ENCODE peak calls at places on chromosomes 1 and 21, in eight cellular contexts. U is A549, B is colonic mucosa, O is mammary epithelial cell, M is dorsolateral prefrontal cortex, P is IMR-90, W is Peyer's patch, E is transverse colon. X is an unnamed sample.

GRCh38 chr1:63547621-63548294 is 24.4 kb downstream of the EFCAB7 start:
- DNase-seq in O (peak), W (no peak), U (no peak), M (no peak), E (no peak), P (peak), B (no peak), X (peak)

GRCh38 chr1:207181838-207182237 is 77.8 kb downstream of the C4BPA start:
- DNase-seq in B (no peak), M (no peak), E (no peak), O (peak), P (no peak), W (no peak), U (peak), X (no peak)

GRCh38 chr1:58528518-58528917 is 18.0 kb downstream of the OMA1 start:
- DNase-seq in B (no peak), O (peak), W (no peak), E (no peak), U (no peak), P (peak), M (no peak), X (peak)

GRCh38 chr1:183736391-183736790 is 68.5 kb upstream of the RGL1 start:
- DNase-seq in E (no peak), P (no peak), B (no peak), U (no peak), O (no peak), M (no peak), W (no peak), X (no peak)

GRCh38 chr1:246067432-246068021 is 439.6 kb downstream of the SMYD3 start:
- DNase-seq in E (no peak), O (no peak), W (no peak), M (no peak), U (no peak), B (no peak), P (peak), X (peak)

GRCh38 chr1:42730988-42731387 is 9.0 kb downstream of the CLDN19 start:
- DNase-seq in U (peak), W (no peak), E (peak), M (no peak), P (no peak), O (peak), B (peak), X (no peak)

GRCh38 chr1:9275567-9276034 is 17.1 kb upstream of the SPSB1 start:
- DNase-seq in P (peak), B (peak), E (peak), M (no peak), O (peak), U (no peak), W (peak), X (peak)

GRCh38 chr1:146012703-146013565 is 8.6 kb downstream of the HJV start:
- DNase-seq in W (no peak), B (peak), P (peak), O (peak), M (no peak), U (peak), E (no peak), X (peak)

GRCh38 chr1:83905315-83905907 is 93.5 kb downstream of the TTLL7 start:
- DNase-seq in M (no peak), O (no peak), U (no peak), P (peak), B (peak), W (no peak), E (no peak), X (no peak)

GRCh38 chr1:226429868-226430715 is 22.2 kb upstream of the PARP1 start:
- DNase-seq in O (no peak), P (no peak), U (no peak), B (no peak), M (no peak), W (no peak), E (no peak), X (no peak)

GRCh38 chr1:26405281-26405915 is 5.2 kb upstream of the LIN28A start:
- DNase-seq in W (no peak), P (peak), E (no peak), M (no peak), O (no peak), U (no peak), B (no peak), X (no peak)

GRCh38 chr1:23959461-23960290 is at the start of gene PNRC2:
- DNase-seq in E (peak), O (peak), P (peak), M (peak), W (peak), B (peak), U (peak), X (peak)

GRCh38 chr21:15422761-15423160 is 307.0 kb upstream of the USP25 start:
- DNase-seq in O (peak), U (no peak), E (no peak), B (no peak), W (no peak), M (no peak), P (peak), X (peak)

GRCh38 chr1:56973898-56974752 is 8.3 kb upstream of the C8B start:
- DNase-seq in U (no peak), W (no peak), P (no peak), O (peak), B (no peak), M (no peak), E (no peak), X (no peak)

GRCh38 chr1:172089768-172090510 is 248.6 kb downstream of the DNM3 start:
- DNase-seq in B (peak), U (peak), M (no peak), W (peak), E (peak), P (peak), O (peak), X (peak)

GRCh38 chr1:12542596-12543592 is 75.1 kb downstream of the DHRS3 start:
- DNase-seq in B (no peak), W (no peak), E (no peak), P (peak), O (no peak), M (no peak), U (no peak), X (no peak)

GRCh38 chr1:48202030-48202752 is 20.3 kb upstream of the SLC5A9 start:
- DNase-seq in B (peak), P (peak), O (peak), M (no peak), W (peak), E (peak), U (peak), X (peak)

GRCh38 chr21:34926784-34927548 is 122.1 kb downstream of the RUNX1 start:
- DNase-seq in O (no peak), P (peak), U (peak), W (no peak), B (peak), M (no peak), E (peak), X (peak)

GRCh38 chr1:26203642-26204318 is 13.4 kb downstream of the CATSPER4 start:
- DNase-seq in P (no peak), O (no peak), W (no peak), U (no peak), B (no peak), E (no peak), M (no peak), X (no peak)

GRCh38 chr21:32347351-32347750 is 45.5 kb downstream of the URB1 start:
- DNase-seq in W (no peak), B (no peak), P (no peak), M (no peak), U (no peak), O (no peak), E (no peak), X (no peak)

DNA sequence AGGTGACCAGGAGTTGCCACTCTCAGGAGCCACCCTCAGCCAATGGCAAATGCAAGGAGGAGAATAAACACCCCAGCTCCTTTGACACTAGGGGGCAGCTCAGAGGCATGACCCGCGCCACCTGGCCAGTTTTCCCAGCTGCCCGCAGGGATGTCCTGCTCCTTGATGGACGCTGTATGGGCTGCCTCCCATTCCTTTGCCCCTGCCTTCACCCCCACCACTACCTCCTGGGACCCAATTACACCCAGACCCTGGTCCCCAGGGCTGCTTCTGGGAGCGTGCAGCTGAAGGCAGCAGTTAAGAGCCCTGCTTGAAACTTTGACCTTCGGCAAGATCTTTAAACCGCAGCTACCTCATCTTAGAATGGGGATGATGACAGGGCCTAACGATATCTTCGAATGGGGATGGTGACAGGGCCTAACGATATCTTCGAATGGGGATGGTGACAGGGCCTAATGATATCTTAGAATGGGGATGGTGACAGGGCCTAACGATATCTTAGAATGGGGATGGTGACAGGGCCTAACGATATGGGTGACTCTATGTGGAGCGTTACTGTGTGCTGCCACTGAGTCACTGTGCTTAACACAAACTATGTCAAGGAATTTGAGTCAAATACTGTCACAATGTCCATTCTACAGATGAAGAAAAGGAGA is 163.0 kb upstream of the KAZN start:
- DNase-seq in P (no peak), U (no peak), W (no peak), E (no peak), O (no peak), B (no peak), M (no peak), X (no peak)
- TF ChIP-seq CTCF in P (no peak), U (no peak), W (no peak), E (no peak), O (no peak), B (no peak), M (no peak), X (peak)

GRCh38 chr1:217493290-217493689 is 137.6 kb downstream of the GPATCH2 start:
- DNase-seq in B (no peak), W (no peak), E (no peak), U (peak), O (peak), M (no peak), P (peak), X (peak)
- TF ChIP-seq CTCF in B (no peak), W (no peak), E (no peak), U (no peak), O (no peak), M (no peak), P (no peak), X (no peak)

DNA sequence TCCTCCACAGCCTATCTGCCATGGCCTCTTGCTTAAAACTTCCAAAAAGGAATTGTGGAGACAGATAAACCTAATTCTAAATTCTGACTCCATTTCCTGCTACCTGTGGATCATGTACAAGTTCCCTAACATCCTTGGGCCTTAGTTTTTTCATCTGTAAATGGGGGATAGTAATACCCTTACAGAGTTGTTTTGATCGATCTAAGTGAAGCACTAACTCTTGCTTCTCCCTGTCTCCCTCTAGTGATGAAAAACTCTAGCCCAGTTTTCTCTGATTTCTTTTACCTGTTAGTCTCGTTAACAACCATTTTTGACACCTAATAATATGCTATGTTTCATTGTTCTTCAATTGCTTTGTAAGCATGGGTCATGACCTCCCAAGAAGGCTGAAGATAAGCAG is 65.9 kb downstream of the TM2D1 start:
- DNase-seq in E (no peak), U (no peak), W (no peak), P (no peak), O (no peak), M (no peak), B (no peak), X (no peak)
- TF ChIP-seq CTCF in E (no peak), U (peak), W (no peak), P (no peak), O (peak), M (no peak), B (no peak), X (peak)

GRCh38 chr1:91021686-91022517 is at the start of gene ZNF644:
- DNase-seq in B (peak), E (peak), M (peak), P (peak), U (peak), W (peak), O (peak), X (peak)
- TF ChIP-seq CTCF in B (no peak), E (no peak), M (peak), P (no peak), U (no peak), W (no peak), O (no peak), X (no peak)

GRCh38 chr1:150067184-150068182 is at the start of gene VPS45:
- DNase-seq in O (peak), P (peak), W (peak), M (peak), U (peak), B (peak), E (peak), X (peak)
- TF ChIP-seq CTCF in O (no peak), P (no peak), W (no peak), M (peak), U (no peak), B (no peak), E (peak), X (peak)

DNA sequence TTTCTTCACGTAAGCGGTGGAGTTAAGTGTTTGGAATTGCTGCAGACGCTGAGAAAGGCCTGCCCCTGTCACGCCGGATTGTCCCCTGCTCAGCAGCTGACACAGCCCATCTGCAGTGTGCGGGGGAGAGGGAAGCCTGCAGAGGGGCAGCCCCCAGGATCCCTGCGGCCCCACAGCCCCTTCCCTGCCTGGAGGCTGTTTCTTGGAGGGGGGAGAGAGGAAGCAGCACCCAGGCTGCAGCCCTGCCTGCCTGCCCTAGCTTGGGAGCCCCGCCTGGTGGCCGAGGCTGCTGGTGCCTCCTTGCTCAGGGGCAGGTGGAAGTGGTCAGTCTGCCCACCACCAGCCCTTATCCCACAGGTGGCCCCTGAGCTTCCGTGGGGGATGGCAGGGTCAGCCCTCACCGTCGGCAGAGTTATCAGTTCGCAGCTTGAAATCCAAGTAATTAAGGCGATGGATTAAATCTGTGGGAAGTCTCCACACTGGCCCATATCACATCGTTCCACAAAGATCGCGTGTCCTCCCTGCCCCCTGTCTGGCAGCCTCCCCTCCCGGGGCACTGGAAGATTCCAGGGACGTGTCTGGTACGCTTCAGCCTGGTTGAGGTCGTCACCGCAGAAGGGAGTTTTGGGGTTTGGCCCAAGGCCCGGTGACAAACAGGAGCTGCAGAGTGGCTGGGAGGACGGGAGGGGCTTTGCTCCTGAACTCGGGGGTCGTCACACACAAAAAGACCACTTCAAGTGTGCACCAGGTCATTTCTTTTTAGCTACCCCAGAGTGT is 50.9 kb downstream of the PRDM16 start:
- DNase-seq in B (no peak), E (no peak), U (no peak), P (no peak), O (no peak), W (no peak), M (no peak), X (no peak)
- TF ChIP-seq CTCF in B (no peak), E (no peak), U (no peak), P (no peak), O (no peak), W (no peak), M (no peak), X (no peak)

GRCh38 chr1:177227978-177228720 is 57.4 kb downstream of the BRINP2 start:
- DNase-seq in W (no peak), B (no peak), P (no peak), U (no peak), E (no peak), O (no peak), M (no peak), X (no peak)

GRCh38 chr1:177223359-177223758 is 52.6 kb downstream of the BRINP2 start:
- DNase-seq in W (no peak), U (no peak), O (no peak), E (no peak), B (no peak), M (no peak), P (no peak), X (no peak)

GRCh38 chr1:177229781-177230180 is 59.0 kb downstream of the BRINP2 start:
- DNase-seq in W (no peak), P (no peak), E (no peak), M (peak), O (no peak), U (no peak), B (no peak), X (no peak)

GRCh38 chr1:177230228-177231016 is 59.7 kb downstream of the BRINP2 start:
- DNase-seq in W (no peak), O (no peak), E (no peak), B (no peak), P (no peak), U (no peak), M (no peak), X (no peak)

GRCh38 chr1:177228721-177229088 is 57.9 kb downstream of the BRINP2 start:
- DNase-seq in W (no peak), O (peak), P (peak), U (peak), M (no peak), E (no peak), B (no peak), X (peak)
- TF ChIP-seq CTCF in W (no peak), O (no peak), P (no peak), U (no peak), M (no peak), E (no peak), B (no peak), X (no peak)

GRCh38 chr21:42850866-42851391 is 28.4 kb downstream of the WDR4 start:
- DNase-seq in P (no peak), U (peak), O (no peak), E (no peak), W (no peak), M (no peak), B (no peak), X (no peak)
- TF ChIP-seq CTCF in P (peak), U (peak), O (peak), E (peak), W (no peak), M (no peak), B (peak), X (no peak)

X was measured in fibroblast of lung.